ENCODE peak calls at places on chromosomes 12 and 14, in eight cellular contexts. C is AG20443; L is astrocyte of the cerebellum; Y is kidney glomerular epithelial cell; D is activated CD4-positive, alpha-beta T cell treated with anti-CD3 and anti-CD28 coated beads, Interleukin-2, amount 50 U/mL, for 4 hours; F is fibroblast of lung; U is heart left ventricle; T is HepG2. V is an unnamed sample.

GRCh38 chr12:11722071-11722470 is 72.6 kb downstream of the ETV6 start:
- DNase-seq in Y (no peak), U (no peak), D (no peak), T (no peak), C (no peak), F (no peak), L (no peak), V (no peak)

GRCh38 chr12:42631507-42631906 is 42.0 kb upstream of the PRICKLE1 start:
- DNase-seq in F (no peak), U (no peak), Y (no peak), D (no peak), T (no peak), C (no peak), L (no peak), V (no peak)

GRCh38 chr14:92531151-92531873 is 17.7 kb downstream of the RIN3 start:
- DNase-seq in Y (no peak), C (no peak), L (no peak), T (no peak), D (peak), U (no peak), F (no peak), V (no peak)

GRCh38 chr14:98548071-98548686 is 723.8 kb downstream of the BCL11B start:
- DNase-seq in D (peak), C (no peak), U (no peak), T (no peak), F (no peak), Y (no peak), L (no peak), V (no peak)

GRCh38 chr12:45785315-45785714 is 55.8 kb downstream of the ARID2 start:
- DNase-seq in U (no peak), T (no peak), F (no peak), Y (no peak), C (no peak), L (no peak), D (no peak), V (no peak)

GRCh38 chr14:88824314-88825077 is at the start of gene TTC8:
- DNase-seq in L (peak), Y (peak), U (peak), T (peak), C (peak), D (peak), F (peak), V (peak)

GRCh38 chr12:68070957-68071356 is 81.7 kb downstream of the IFNG-AS1 start:
- DNase-seq in D (no peak), C (no peak), Y (no peak), F (no peak), T (no peak), U (no peak), L (no peak), V (no peak)

GRCh38 chr12:42792265-42792664 is 202.7 kb upstream of the PRICKLE1 start:
- DNase-seq in Y (no peak), L (no peak), F (no peak), D (no peak), T (no peak), C (no peak), U (no peak), V (no peak)

GRCh38 chr14:26454105-26454504 is 143.7 kb downstream of the NOVA1 start:
- DNase-seq in U (no peak), F (no peak), D (no peak), L (no peak), C (no peak), T (no peak), Y (no peak), V (no peak)

GRCh38 chr12:24948816-24949722 is at the start of gene BCAT1:
- DNase-seq in T (peak), U (peak), D (peak), C (peak), F (peak), Y (peak), L (no peak), V (peak)

GRCh38 chr12:130831246-130831645 is 7.8 kb downstream of the STX2 start:
- DNase-seq in Y (no peak), C (no peak), F (no peak), U (no peak), D (no peak), L (no peak), T (no peak), V (no peak)

GRCh38 chr12:99386907-99387306 is 260.6 kb upstream of the GARIN6 start:
- DNase-seq in Y (no peak), L (peak), U (no peak), C (no peak), F (peak), T (peak), D (no peak), V (peak)

GRCh38 chr12:51005671-51006070 is 20.5 kb downstream of the SLC11A2 start:
- DNase-seq in L (no peak), D (no peak), U (no peak), F (no peak), Y (no peak), T (no peak), C (no peak), V (peak)

GRCh38 chr12:86787419-86787818 is 531.2 kb upstream of the MGAT4C start:
- DNase-seq in F (peak), Y (no peak), L (no peak), C (no peak), D (no peak), U (no peak), T (no peak), V (no peak)

GRCh38 chr14:104510794-104511611 is 68.6 kb upstream of the C14orf180 start:
- DNase-seq in C (no peak), U (peak), F (no peak), L (no peak), D (no peak), Y (no peak), T (no peak), V (no peak)

GRCh38 chr12:88418856-88419497 is 161.3 kb downstream of the KITLG start:
- DNase-seq in C (peak), T (no peak), F (peak), L (no peak), U (no peak), D (no peak), Y (no peak), V (no peak)

GRCh38 chr12:96241484-96242256 is 47.5 kb downstream of the ELK3 start:
- DNase-seq in C (peak), U (peak), F (peak), Y (no peak), T (no peak), D (peak), L (no peak), V (peak)

GRCh38 chr12:3604281-3604680 is 113.3 kb downstream of the PRMT8 start:
- DNase-seq in U (no peak), F (no peak), L (no peak), D (no peak), T (no peak), C (no peak), Y (no peak), V (no peak)

GRCh38 chr12:6072302-6072752 is 52.1 kb downstream of the VWF start:
- DNase-seq in U (peak), F (peak), D (no peak), C (no peak), L (no peak), T (peak), Y (peak), V (peak)